ENCODE peak calls at places on chromosomes 12 and 14, in six cellular contexts. X is stimulated activated CD4-positive, alpha-beta T cell treated with anti-CD3 and anti-CD28 coated beads, Interleukin-15, amount 100 ng/mL, for 24 hours; M is substantia nigra; T is NCI-H2081; D is WTC11; G is iris pigment epithelial cell. B is an unnamed sample.

GRCh38 chr12:57235012-57235727 is 5.7 kb downstream of the SHMT2 start:
- DNase-seq in G (peak), D (peak), X (no peak), T (peak), M (no peak), B (no peak)

GRCh38 chr14:105290598-105291356 is 10.0 kb downstream of the BRF1 start:
- DNase-seq in D (no peak), G (no peak), X (no peak), T (no peak), M (no peak), B (no peak)

GRCh38 chr12:64221656-64222010 is 463 bp downstream of the KICS2 start:
- DNase-seq in T (peak), M (peak), G (peak), D (peak), X (peak), B (peak)

GRCh38 chr12:111505601-111506036 is 93.5 kb downstream of the ATXN2 start:
- DNase-seq in G (peak), M (no peak), T (no peak), X (no peak), D (no peak), B (no peak)

GRCh38 chr14:49677643-49678042 is 10.4 kb downstream of the POLE2 start:
- DNase-seq in X (peak), G (no peak), T (no peak), M (no peak), D (peak), B (no peak)

GRCh38 chr14:104957146-104958113 is 20.7 kb downstream of the AHNAK2 start:
- DNase-seq in T (no peak), D (no peak), X (no peak), G (peak), M (no peak), B (no peak)

GRCh38 chr14:78498062-78498595 is 328.0 kb downstream of the NRXN3 start:
- DNase-seq in G (no peak), M (no peak), X (no peak), T (no peak), D (no peak), B (no peak)

GRCh38 chr14:54342806-54343205 is 54.0 kb upstream of the CDKN3 start:
- DNase-seq in D (no peak), M (no peak), T (no peak), G (no peak), X (no peak), B (no peak)

GRCh38 chr12:95473440-95473946 is 459 bp upstream of the METAP2 start:
- DNase-seq in D (no peak), X (peak), M (no peak), T (peak), G (peak), B (peak)

GRCh38 chr14:94450722-94451090 is 1.9 kb downstream of the SERPINA11 start:
- DNase-seq in G (no peak), T (no peak), D (no peak), X (no peak), M (no peak), B (no peak)

GRCh38 chr14:96793547-96793946 is 3.6 kb upstream of the VRK1 start:
- DNase-seq in T (no peak), G (no peak), X (no peak), M (no peak), D (no peak), B (no peak)

GRCh38 chr14:51398898-51399297 is 158.9 kb downstream of the TMX1 start:
- DNase-seq in G (peak), M (no peak), D (no peak), T (no peak), X (no peak), B (no peak)

GRCh38 chr14:64757601-64758000 is 53.4 kb downstream of the PLEKHG3 start:
- DNase-seq in M (no peak), T (no peak), G (no peak), D (no peak), X (no peak), B (no peak)

GRCh38 chr12:121949643-121950397 is 31.4 kb downstream of the CFAP251 start:
- DNase-seq in X (no peak), M (no peak), T (no peak), G (peak), D (no peak), B (no peak)

GRCh38 chr12:46430340-46430948 is 57.9 kb upstream of the SLC38A2 start:
- DNase-seq in M (no peak), X (no peak), G (peak), T (no peak), D (no peak), B (no peak)

GRCh38 chr14:75877292-75877691 is 104.5 kb downstream of the TGFB3 start:
- DNase-seq in G (peak), T (no peak), D (no peak), X (no peak), M (no peak), B (no peak)

GRCh38 chr14:95216013-95216412 is 58.7 kb upstream of the DICER1 start:
- DNase-seq in T (no peak), D (no peak), G (no peak), M (no peak), X (no peak), B (no peak)

GRCh38 chr12:82383930-82384513 is 25.7 kb downstream of the METTL25 start:
- DNase-seq in T (peak), D (no peak), G (peak), M (no peak), X (no peak), B (no peak)

GRCh38 chr14:52829527-52829926 is 38.1 kb upstream of the GNPNAT1 start:
- DNase-seq in T (no peak), M (no peak), G (no peak), X (no peak), D (no peak), B (no peak)

GRCh38 chr14:51862839-51863235 is 2.4 kb downstream of the GNG2 start:
- DNase-seq in G (no peak), X (no peak), M (no peak), T (peak), D (no peak), B (no peak)

GRCh38 chr12:47742253-47742825 is 16.3 kb downstream of the RAPGEF3 start:
- DNase-seq in G (no peak), T (no peak), D (peak), M (no peak), X (peak), B (peak)

GRCh38 chr14:50823763-50824636 is 7.0 kb downstream of the NIN start:
- DNase-seq in D (no peak), G (peak), M (no peak), X (no peak), T (no peak), B (no peak)

GRCh38 chr14:63276492-63277342 is 42.0 kb downstream of the GPHB5 start:
- DNase-seq in D (no peak), T (peak), G (peak), M (no peak), X (no peak), B (no peak)

GRCh38 chr12:52949413-52950331 is 754 bp downstream of the KRT18 start:
- DNase-seq in T (peak), M (no peak), D (peak), G (peak), X (no peak), B (no peak)

B was measured in head of caudate nucleus.